ENCODE peak calls at places on chromosomes 3 and 15, in seven cellular contexts. Q, T, M, X, U, W and P are unnamed samples.

GRCh38 chr3:148736086-148736485 is 38.4 kb downstream of the AGTR1 start:
- DNase-seq in Q (no peak), T (no peak), M (no peak), X (no peak), U (no peak), W (no peak), P (no peak)

GRCh38 chr15:62406268-62406667 is 241.2 kb upstream of the C2CD4B start:
- DNase-seq in Q (no peak), T (no peak), M (no peak), X (no peak), U (no peak), W (no peak), P (no peak)

GRCh38 chr15:98363416-98363815 is 284.9 kb upstream of the IGF1R start:
- DNase-seq in Q (no peak), T (no peak), M (no peak), X (no peak), U (no peak), W (no peak), P (no peak)

GRCh38 chr3:108008931-108009635 is 81.7 kb downstream of the CD47 start:
- DNase-seq in Q (peak; percentile 72), T (no peak), M (no peak), X (no peak), U (no peak), W (no peak), P (no peak)

GRCh38 chr3:33392703-33393125 is 47.5 kb downstream of the UBP1 start:
- DNase-seq in Q (peak; percentile 76), T (peak; percentile 84), M (no peak), X (no peak), U (no peak), W (peak; percentile 35), P (no peak)

GRCh38 chr3:172129868-172130751 is 90.7 kb downstream of the FNDC3B start:
- DNase-seq in Q (peak; percentile 98), T (peak; percentile 84), M (peak; percentile 57), X (no peak), U (peak; percentile 86), W (no peak), P (no peak)

GRCh38 chr3:115146032-115146417 is 1.1 kb downstream of the ZBTB20 start:
- DNase-seq in Q (peak; percentile 89), T (no peak), M (peak; percentile 44), X (no peak), U (no peak), W (no peak), P (peak; percentile 25)

GRCh38 chr15:50786468-50786867 is 21.0 kb upstream of the SPPL2A start:
- DNase-seq in Q (no peak), T (no peak), M (no peak), X (no peak), U (no peak), W (no peak), P (no peak)

GRCh38 chr3:176561826-176562225 is 635.5 kb downstream of the TBL1XR1 start:
- DNase-seq in Q (no peak), T (no peak), M (no peak), X (no peak), U (no peak), W (no peak), P (no peak)

GRCh38 chr15:62527387-62527786 is 362.3 kb upstream of the C2CD4B start:
- DNase-seq in Q (no peak), T (no peak), M (no peak), X (no peak), U (no peak), W (no peak), P (no peak)

GRCh38 chr15:79635897-79636596 is 203.9 kb downstream of the MINAR1 start:
- DNase-seq in Q (peak; percentile 68), T (no peak), M (no peak), X (no peak), U (no peak), W (no peak), P (no peak)

GRCh38 chr15:48861813-48862431 is 16.0 kb upstream of the EID1 start:
- DNase-seq in Q (peak; percentile 89), T (peak; percentile 61), M (peak; percentile 35), X (no peak), U (no peak), W (no peak), P (peak; percentile 54)

GRCh38 chr3:4139462-4140140 is 163.6 kb upstream of the SETMAR start:
- DNase-seq in Q (no peak), T (no peak), M (no peak), X (no peak), U (no peak), W (no peak), P (no peak)

GRCh38 chr3:23183731-23184130 is 19.4 kb upstream of the UBE2E2 start:
- DNase-seq in Q (peak; percentile 84), T (peak; percentile 30), M (no peak), X (no peak), U (no peak), W (no peak), P (peak; percentile 26)

GRCh38 chr3:129121016-129121791 is 400 bp downstream of the RAB43 start:
- DNase-seq in Q (peak; percentile 56), T (no peak), M (peak; percentile 43), X (no peak), U (peak; percentile 66), W (no peak), P (no peak)

GRCh38 chr3:117435481-117435880 is 725.9 kb downstream of the TUSC7 start:
- DNase-seq in Q (no peak), T (no peak), M (no peak), X (no peak), U (no peak), W (no peak), P (no peak)

GRCh38 chr3:81302045-81302444 is 459.4 kb downstream of the GBE1 start:
- DNase-seq in Q (peak; percentile 80), T (peak; percentile 30), M (no peak), X (no peak), U (no peak), W (peak; percentile 34), P (peak; percentile 46)

GRCh38 chr3:126461450-126462070 is 14.1 kb downstream of the ZXDC start:
- DNase-seq in Q (no peak), T (no peak), M (no peak), X (no peak), U (no peak), W (no peak), P (no peak)

GRCh38 chr3:193857996-193858395 is 265.0 kb downstream of the OPA1 start:
- DNase-seq in Q (peak; percentile 96), T (peak; percentile 27), M (no peak), X (no peak), U (no peak), W (no peak), P (no peak)

GRCh38 chr15:47484997-47485396 is 232.3 kb upstream of the SEMA6D start:
- DNase-seq in Q (no peak), T (no peak), M (no peak), X (no peak), U (no peak), W (no peak), P (no peak)

GRCh38 chr3:191328963-191329653 is at the start of gene CCDC50:
- DNase-seq in Q (peak; percentile 85), T (no peak), M (peak; percentile 24), X (peak; percentile 85), U (peak; percentile 93), W (peak; percentile 97), P (peak; percentile 79)

GRCh38 chr3:158103956-158104338 is 2.3 kb downstream of the SHOX2 start:
- DNase-seq in Q (no peak), T (no peak), M (no peak), X (no peak), U (no peak), W (peak; percentile 25), P (no peak)

GRCh38 chr3:79268422-79268821 is 499.4 kb downstream of the ROBO1 start:
- DNase-seq in Q (no peak), T (no peak), M (no peak), X (no peak), U (no peak), W (no peak), P (no peak)

GRCh38 chr15:52765779-52766178 is 24.4 kb downstream of the ONECUT1 start:
- DNase-seq in Q (peak; percentile 56), T (no peak), M (no peak), X (no peak), U (no peak), W (peak; percentile 34), P (peak; percentile 62)

GRCh38 chr15:34271493-34271892 is 46.7 kb downstream of the EMC4 start:
- DNase-seq in Q (peak; percentile 84), T (peak; percentile 1), M (no peak), X (no peak), U (no peak), W (no peak), P (no peak)

GRCh38 chr15:26767169-26767670 is 5.6 kb downstream of the GABRB3 start:
- DNase-seq in Q (no peak), T (no peak), M (no peak), X (no peak), U (no peak), W (peak; percentile 30), P (peak; percentile 5)

GRCh38 chr3:152021951-152022461 is 148.6 kb downstream of the SUCNR1 start:
- DNase-seq in Q (peak; percentile 21), T (peak; percentile 31), M (no peak), X (no peak), U (no peak), W (no peak), P (no peak)

GRCh38 chr3:152031321-152031720 is 157.9 kb downstream of the SUCNR1 start:
- DNase-seq in Q (no peak), T (no peak), M (no peak), X (no peak), U (no peak), W (no peak), P (no peak)

GRCh38 chr3:152030320-152030719 is 156.9 kb downstream of the SUCNR1 start:
- DNase-seq in Q (no peak), T (no peak), M (no peak), X (no peak), U (no peak), W (peak; percentile 55), P (no peak)

GRCh38 chr3:152026033-152026556 is 152.7 kb downstream of the SUCNR1 start:
- DNase-seq in Q (peak; percentile 89), T (peak; percentile 78), M (no peak), X (no peak), U (no peak), W (no peak), P (no peak)
- TF ChIP-seq CTCF in Q (peak; percentile 44), T (peak; percentile 16), M (no peak), X (no peak), U (no peak), W (no peak), P (no peak)

DNA sequence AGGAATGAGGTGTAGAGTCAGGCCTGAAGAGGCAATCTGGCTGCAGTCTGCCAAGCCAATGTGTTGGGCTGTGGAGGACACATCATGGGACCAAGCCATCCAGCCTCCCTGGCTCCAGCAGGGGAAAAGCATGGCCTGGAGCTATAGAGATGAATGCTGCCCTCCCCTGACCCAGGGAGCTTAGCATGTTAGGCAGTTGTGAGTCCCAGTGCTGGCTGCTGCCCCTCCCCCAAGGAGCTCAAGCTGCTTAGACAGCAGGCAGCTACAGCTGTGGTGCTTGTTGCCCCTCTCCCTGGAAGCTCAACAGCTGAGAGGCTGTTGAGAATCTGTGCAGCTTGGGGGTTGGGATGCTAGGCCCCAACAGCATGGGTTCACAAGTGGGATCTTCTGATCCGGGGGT is 85.6 kb upstream of the DNAJC19 start:
- DNase-seq in Q (no peak), T (no peak), M (no peak), X (no peak), U (no peak), W (peak; percentile 59), P (no peak)
- TF ChIP-seq CTCF in Q (no peak), T (no peak), M (no peak), X (no peak), U (no peak), W (no peak), P (no peak)

GRCh38 chr3:42144209-42144608 is 53.1 kb downstream of the TRAK1 start:
- DNase-seq in Q (no peak), T (no peak), M (no peak), X (no peak), U (no peak), W (no peak), P (no peak)
- TF ChIP-seq CTCF in Q (no peak), T (no peak), M (no peak), X (no peak), U (no peak), W (no peak), P (no peak)

GRCh38 chr3:169838511-169838910 is 25.8 kb upstream of the LRRC34 start:
- DNase-seq in Q (no peak), T (no peak), M (no peak), X (no peak), U (no peak), W (no peak), P (no peak)
- TF ChIP-seq CTCF in Q (no peak), T (no peak), M (no peak), X (no peak), U (no peak), W (no peak), P (no peak)